ENCODE peak calls at places on chromosomes 7 and 10, in seven cellular contexts. D, E, Q, G, U, H and A are unnamed samples.

GRCh38 chr7:151131622-151132293 is 35.7 kb downstream of the GBX1 start:
- DNase-seq in G (no peak), U (peak), D (no peak), E (no peak), Q (no peak), H (no peak), A (no peak)

GRCh38 chr7:96996937-96997511 is 8.3 kb upstream of the DLX6 start:
- DNase-seq in U (no peak), D (no peak), G (peak), H (no peak), E (no peak), Q (no peak), A (no peak)

GRCh38 chr10:100883322-100883821 is 29.4 kb upstream of the SLF2 start:
- DNase-seq in Q (no peak), D (no peak), U (no peak), H (no peak), G (no peak), E (no peak), A (no peak)

GRCh38 chr10:69862882-69863530 is 61.3 kb downstream of the COL13A1 start:
- DNase-seq in G (no peak), E (no peak), H (no peak), D (no peak), Q (no peak), U (no peak), A (no peak)

GRCh38 chr7:96397936-96398596 is 76.2 kb upstream of the SLC25A13 start:
- DNase-seq in U (no peak), Q (no peak), D (no peak), G (peak), H (no peak), E (peak), A (no peak)

GRCh38 chr10:71382757-71383156 is 14.0 kb upstream of the CDH23 start:
- DNase-seq in H (no peak), G (no peak), E (peak), U (no peak), Q (no peak), D (peak), A (no peak)

GRCh38 chr7:17297243-17297642 is 1.2 kb upstream of the AHR start:
- DNase-seq in U (no peak), Q (no peak), E (no peak), G (no peak), D (no peak), H (no peak), A (no peak)

GRCh38 chr7:15625456-15625855 is 61.0 kb downstream of the MEOX2 start:
- DNase-seq in Q (no peak), H (no peak), G (no peak), U (no peak), D (no peak), E (no peak), A (no peak)

GRCh38 chr7:129569811-129570215 is 41.7 kb upstream of the NRF1 start:
- DNase-seq in D (no peak), U (no peak), E (peak), G (no peak), Q (no peak), H (no peak), A (peak)

GRCh38 chr10:53977262-53977661 is 823.8 kb downstream of the PCDH15 start:
- DNase-seq in D (no peak), Q (no peak), H (no peak), U (no peak), G (no peak), E (no peak), A (no peak)

GRCh38 chr7:46283852-46284251 is 362.8 kb upstream of the IGFBP3 start:
- DNase-seq in D (no peak), H (no peak), G (no peak), U (no peak), Q (no peak), E (peak), A (no peak)

GRCh38 chr10:15227611-15228372 is 59.3 kb upstream of the NMT2 start:
- DNase-seq in U (no peak), E (peak), Q (no peak), H (no peak), D (no peak), G (no peak), A (peak)

GRCh38 chr10:44998146-44998631 is 2.5 kb upstream of the ZNF22 start:
- DNase-seq in G (no peak), H (no peak), Q (no peak), E (peak), D (no peak), U (no peak), A (no peak)

GRCh38 chr7:106126170-106126938 is 14.2 kb upstream of the SYPL1 start:
- DNase-seq in Q (no peak), U (no peak), E (peak), G (no peak), H (no peak), D (no peak), A (peak)

GRCh38 chr7:15555385-15555859 is 6.4 kb downstream of the AGMO start:
- DNase-seq in D (no peak), U (no peak), E (peak), G (no peak), H (no peak), Q (no peak), A (peak)

GRCh38 chr10:69479737-69480412 is 28.6 kb downstream of the TSPAN15 start:
- DNase-seq in E (peak), D (peak), Q (no peak), U (no peak), H (peak), G (no peak), A (no peak)

GRCh38 chr10:1328951-1329614 is 272.9 kb downstream of the WDR37 start:
- DNase-seq in Q (no peak), E (no peak), U (no peak), D (no peak), G (no peak), H (no peak), A (no peak)

GRCh38 chr7:29457565-29457971 is 106.1 kb upstream of the PRR15 start:
- DNase-seq in U (no peak), H (no peak), G (peak), D (no peak), E (peak), Q (no peak), A (peak)

GRCh38 chr10:72524489-72524888 is 101.4 kb downstream of the MICU1 start:
- DNase-seq in D (no peak), Q (no peak), E (peak), G (no peak), H (no peak), U (no peak), A (no peak)

GRCh38 chr7:128067983-128068382 is 36.7 kb upstream of the LRRC4 start:
- DNase-seq in Q (no peak), U (no peak), G (no peak), H (no peak), E (no peak), D (no peak), A (no peak)

GRCh38 chr7:56053993-56054392 is 2.4 kb downstream of the CCT6A start:
- DNase-seq in Q (no peak), H (no peak), E (no peak), U (no peak), D (no peak), G (no peak), A (no peak)

GRCh38 chr7:95304990-95305389 is 19.3 kb downstream of the PON1 start:
- DNase-seq in Q (no peak), G (no peak), E (peak), D (no peak), H (no peak), U (no peak), A (no peak)

GRCh38 chr7:66187894-66188293 is 17.2 kb upstream of the TPST1 start:
- DNase-seq in D (no peak), Q (no peak), G (no peak), E (peak), H (no peak), U (no peak), A (peak)

GRCh38 chr7:28328822-28329615 is 83.3 kb upstream of the CREB5 start:
- DNase-seq in U (no peak), D (no peak), G (no peak), E (no peak), H (no peak), Q (no peak), A (no peak)

GRCh38 chr7:79386688-79387422 is 66.6 kb downstream of the MAGI2 start:
- DNase-seq in U (no peak), D (no peak), G (no peak), Q (no peak), E (no peak), H (no peak), A (peak)

GRCh38 chr10:67098460-67098859 is 172.6 kb downstream of the LRRTM3 start:
- DNase-seq in E (no peak), H (no peak), U (no peak), Q (no peak), D (no peak), G (peak), A (no peak)

GRCh38 chr10:5297466-5297865 is 67.3 kb upstream of the UCN3 start:
- DNase-seq in E (peak), Q (no peak), U (no peak), D (peak), H (no peak), G (no peak), A (no peak)

GRCh38 chr7:105896407-105896842 is 20.0 kb upstream of the ATXN7L1 start:
- DNase-seq in H (no peak), D (no peak), U (no peak), Q (no peak), E (no peak), G (no peak), A (no peak)

GRCh38 chr10:76397957-76398665 is 966.7 kb downstream of the LRMDA start:
- DNase-seq in H (no peak), E (peak), D (no peak), G (no peak), Q (no peak), U (no peak), A (no peak)

GRCh38 chr7:68364871-68365625 is 1233.2 kb upstream of the AUTS2 start:
- DNase-seq in G (no peak), E (no peak), U (no peak), H (no peak), Q (no peak), D (no peak), A (no peak)

GRCh38 chr10:14185501-14186045 is 145.2 kb downstream of the FRMD4A start:
- DNase-seq in D (no peak), G (peak), H (peak), E (peak), Q (peak), U (no peak), A (peak)

GRCh38 chr7:137986252-137987010 is 15.5 kb downstream of the CREB3L2 start:
- DNase-seq in Q (no peak), E (peak), U (no peak), G (no peak), H (no peak), D (no peak), A (peak)

GRCh38 chr7:138137423-138138171 is 61.3 kb downstream of the AKR1D1 start:
- DNase-seq in E (no peak), H (no peak), G (no peak), Q (no peak), D (no peak), U (no peak), A (no peak)

GRCh38 chr7:129853661-129854268 is 99.0 kb downstream of the UBE2H start:
- DNase-seq in G (no peak), E (peak), D (peak), H (no peak), Q (no peak), U (no peak), A (peak)

GRCh38 chr7:123241809-123242208 is 42.0 kb upstream of the SLC13A1 start:
- DNase-seq in Q (no peak), G (no peak), U (no peak), E (no peak), H (no peak), D (no peak), A (no peak)

GRCh38 chr7:7433736-7434260 is 101.9 kb downstream of the COL28A1 start:
- DNase-seq in U (no peak), E (no peak), G (no peak), D (no peak), Q (no peak), H (no peak), A (no peak)

GRCh38 chr10:13390604-13391522 is 42.8 kb upstream of the SEPHS1 start:
- DNase-seq in U (no peak), Q (no peak), G (no peak), E (peak), D (peak), H (peak), A (no peak)

DNA sequence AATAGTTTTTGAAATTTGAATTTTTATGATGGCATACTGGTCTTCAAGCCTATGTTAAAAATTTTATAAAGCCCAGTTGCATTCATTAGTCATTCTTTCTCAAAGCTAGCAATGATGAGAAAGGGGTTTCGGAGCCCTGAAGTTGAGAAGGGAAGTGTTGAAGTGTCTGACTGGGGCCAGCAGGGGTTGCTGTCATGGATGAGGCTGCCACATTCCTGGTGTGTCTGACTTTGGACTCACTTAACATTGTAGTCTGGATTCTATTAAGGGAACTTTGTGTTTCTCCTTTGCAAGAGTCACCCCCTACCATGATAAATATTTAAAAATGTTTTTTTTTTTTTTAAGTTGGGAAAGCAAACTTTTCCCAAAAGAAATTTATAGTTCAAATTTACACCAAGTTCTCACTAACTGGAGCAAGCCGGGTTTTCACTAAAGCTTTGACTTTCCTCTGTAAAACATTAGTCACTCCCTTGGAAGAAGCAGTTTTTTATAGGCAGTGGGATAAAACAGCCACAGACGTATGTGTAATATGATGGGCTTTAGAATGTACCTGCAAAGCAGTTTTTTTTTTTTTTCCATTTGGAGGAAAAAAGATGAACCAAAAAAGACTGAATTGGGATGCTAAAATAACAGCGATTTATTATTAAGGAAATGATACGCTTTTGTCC is 243.6 kb downstream of the TWIST1 start:
- DNase-seq in E (peak), U (no peak), D (no peak), H (peak), G (peak), Q (peak), A (peak)
- TF ChIP-seq CTCF in E (peak), U (no peak), D (no peak), H (peak), G (peak), Q (no peak), A (peak)

GRCh38 chr7:100943693-100944092 is 5.6 kb upstream of the MUC3A start:
- DNase-seq in Q (no peak), H (no peak), D (no peak), G (no peak), U (no peak), E (no peak), A (no peak)
- TF ChIP-seq CTCF in Q (no peak), H (no peak), D (no peak), G (no peak), U (no peak), E (no peak), A (no peak)

GRCh38 chr7:1707756-1708611 is 37.9 kb downstream of the ELFN1 start:
- DNase-seq in G (no peak), D (no peak), Q (no peak), H (no peak), U (peak), E (no peak), A (no peak)
- TF ChIP-seq CTCF in G (peak), D (no peak), Q (no peak), H (no peak), U (no peak), E (peak), A (peak)

GRCh38 chr7:24138366-24138765 is 145.6 kb upstream of the NPY start:
- DNase-seq in Q (no peak), G (no peak), E (no peak), H (no peak), D (no peak), U (no peak), A (no peak)
- TF ChIP-seq CTCF in Q (no peak), G (no peak), E (no peak), H (no peak), D (no peak), U (no peak), A (no peak)

DNA sequence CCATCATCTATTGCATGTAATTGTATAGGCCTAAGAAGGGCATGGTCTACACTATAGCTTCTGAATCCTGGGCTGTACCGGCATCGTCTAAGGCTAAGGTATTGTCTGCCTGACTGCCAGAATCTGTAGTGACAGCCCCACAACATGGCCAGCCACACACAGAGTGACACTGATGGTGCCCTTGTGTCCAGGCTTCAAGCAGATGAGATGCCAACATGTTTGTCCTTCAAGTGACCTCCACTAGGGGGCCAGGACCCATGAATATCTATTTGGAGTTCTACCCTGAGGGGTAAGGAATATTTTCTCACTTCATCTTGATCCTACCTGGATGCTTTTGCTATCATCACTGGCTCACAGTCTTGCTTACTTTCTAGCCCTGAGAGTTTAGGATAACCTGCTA is 1.5 kb downstream of the CYP3A7 start:
- DNase-seq in Q (no peak), H (peak), E (no peak), G (peak), U (no peak), D (no peak), A (no peak)
- TF ChIP-seq CTCF in Q (no peak), H (peak), E (peak), G (peak), U (no peak), D (peak), A (peak)